ENCODE peak calls at places on chromosomes 2 and 18, in four cellular contexts. N is mesendoderm, Q is H9, K is H1. S is an unnamed sample.

GRCh38 chr18:60534539-60534938 is 162.0 kb upstream of the MC4R start:
- DNase-seq in N (no peak), Q (no peak), K (no peak), S (peak; percentile 24)

GRCh38 chr2:135820003-135820618 is 16.9 kb downstream of the LCT start:
- DNase-seq in N (no peak), Q (no peak), K (no peak), S (peak; percentile 72)

GRCh38 chr18:68733693-68734092 is 18.8 kb upstream of the TMX3 start:
- DNase-seq in N (peak; percentile 13), Q (no peak), K (no peak), S (peak; percentile 26)

GRCh38 chr2:196925445-196925767 is 1.1 kb downstream of the PGAP1 start:
- DNase-seq in N (no peak), Q (no peak), K (no peak), S (no peak)

GRCh38 chr2:129849559-129850160 is 129.8 kb upstream of the RAB6C start:
- DNase-seq in N (peak; percentile 67), Q (no peak), K (no peak), S (peak; percentile 78)

GRCh38 chr2:61855178-61855523 is 1.3 kb upstream of the FAM161A start:
- DNase-seq in N (peak; percentile 68), Q (no peak), K (peak; percentile 1), S (no peak)

GRCh38 chr2:138602166-138602460 is 100.5 kb downstream of the SPOPL start:
- DNase-seq in N (no peak), Q (no peak), K (no peak), S (no peak)

GRCh38 chr2:15177103-15177502 is 384.0 kb downstream of the NBAS start:
- DNase-seq in N (no peak), Q (no peak), K (no peak), S (peak; percentile 63)

GRCh38 chr2:37638973-37639372 is 32.5 kb downstream of the CDC42EP3 start:
- DNase-seq in N (no peak), Q (no peak), K (no peak), S (no peak)

GRCh38 chr2:240624950-240625621 is at the start of gene GPR35:
- DNase-seq in N (no peak), Q (peak; percentile 24), K (no peak), S (peak; percentile 43)

GRCh38 chr2:53450885-53451284 is 316.7 kb upstream of the CHAC2 start:
- DNase-seq in N (no peak), Q (no peak), K (no peak), S (no peak)

GRCh38 chr2:189152476-189152875 is 27.1 kb downstream of the COL5A2 start:
- DNase-seq in N (no peak), Q (no peak), K (no peak), S (no peak)

GRCh38 chr2:146385031-146385430 is 1459.8 kb upstream of the ACVR2A start:
- DNase-seq in N (no peak), Q (no peak), K (no peak), S (no peak)

GRCh38 chr18:23479829-23480505 is 23.3 kb upstream of the RMC1 start:
- DNase-seq in N (no peak), Q (no peak), K (no peak), S (no peak)

GRCh38 chr2:17636989-17637906 is 96.8 kb downstream of the VSNL1 start:
- DNase-seq in N (no peak), Q (no peak), K (no peak), S (no peak)

GRCh38 chr18:43830905-43831304 is 553.6 kb upstream of the SYT4 start:
- DNase-seq in N (peak; percentile 62), Q (no peak), K (no peak), S (no peak)

GRCh38 chr18:60060026-60060425 is 160.2 kb downstream of the PMAIP1 start:
- DNase-seq in N (no peak), Q (no peak), K (no peak), S (no peak)

GRCh38 chr2:3433339-3433699 is 53.8 kb downstream of the TRAPPC12 start:
- DNase-seq in N (no peak), Q (no peak), K (no peak), S (no peak)

GRCh38 chr2:46339676-46340459 is 42.7 kb downstream of the EPAS1 start:
- DNase-seq in N (no peak), Q (no peak), K (no peak), S (peak; percentile 73)

GRCh38 chr2:54599326-54599710 is 124.1 kb upstream of the EML6 start:
- DNase-seq in N (no peak), Q (no peak), K (no peak), S (no peak)

GRCh38 chr2:200258881-200259576 is 47.5 kb upstream of the SPATS2L start:
- DNase-seq in N (no peak), Q (no peak), K (no peak), S (peak; percentile 49)

GRCh38 chr2:20221169-20221938 is 3.6 kb downstream of the SDC1 start:
- DNase-seq in N (peak; percentile 67), Q (no peak), K (no peak), S (peak; percentile 73)

GRCh38 chr18:56413862-56414261 is 224.5 kb downstream of the TXNL1 start:
- DNase-seq in N (no peak), Q (peak; percentile 71), K (peak; percentile 19), S (no peak)

GRCh38 chr2:240573071-240573515 is 4.8 kb downstream of the RNPEPL1 start:
- DNase-seq in N (no peak), Q (no peak), K (no peak), S (no peak)

GRCh38 chr2:20400306-20400705 is 46.6 kb upstream of the RHOB start:
- DNase-seq in N (no peak), Q (no peak), K (no peak), S (no peak)

GRCh38 chr18:76450912-76451421 is 44.1 kb downstream of the ZNF516 start:
- DNase-seq in N (peak; percentile 65), Q (peak; percentile 51), K (no peak), S (peak; percentile 72)

GRCh38 chr2:38446418-38446817 is 69.3 kb upstream of the ATL2 start:
- DNase-seq in N (peak; percentile 35), Q (no peak), K (no peak), S (no peak)

GRCh38 chr2:24613154-24613814 is 122.2 kb downstream of the NCOA1 start:
- DNase-seq in N (peak; percentile 91), Q (peak; percentile 73), K (peak; percentile 10), S (peak; percentile 76)

GRCh38 chr2:70580352-70580751 is 26.7 kb upstream of the TGFA start:
- DNase-seq in N (no peak), Q (no peak), K (no peak), S (no peak)

GRCh38 chr2:105176429-105176828 is 65.1 kb upstream of the GPR45 start:
- DNase-seq in N (no peak), Q (no peak), K (no peak), S (no peak)

GRCh38 chr2:231512222-231512621 is 18.0 kb downstream of the NMUR1 start:
- DNase-seq in N (no peak), Q (no peak), K (no peak), S (no peak)

GRCh38 chr2:42924436-42924897 is 132.1 kb upstream of the HAAO start:
- DNase-seq in N (no peak), Q (no peak), K (no peak), S (no peak)
- H3K56ac ChIP-seq in N (peak overlapping the region; percentile 89), Q (no peak overlapping the region), K (no peak overlapping the region), S (peak overlapping the region; percentile 94)

GRCh38 chr2:7825591-7826312 is 856.1 kb upstream of the ID2 start:
- DNase-seq in N (no peak), Q (no peak), K (no peak), S (peak; percentile 68)

GRCh38 chr2:7829241-7829640 is 852.6 kb upstream of the ID2 start:
- DNase-seq in N (no peak), Q (no peak), K (no peak), S (peak; percentile 8)

DNA sequence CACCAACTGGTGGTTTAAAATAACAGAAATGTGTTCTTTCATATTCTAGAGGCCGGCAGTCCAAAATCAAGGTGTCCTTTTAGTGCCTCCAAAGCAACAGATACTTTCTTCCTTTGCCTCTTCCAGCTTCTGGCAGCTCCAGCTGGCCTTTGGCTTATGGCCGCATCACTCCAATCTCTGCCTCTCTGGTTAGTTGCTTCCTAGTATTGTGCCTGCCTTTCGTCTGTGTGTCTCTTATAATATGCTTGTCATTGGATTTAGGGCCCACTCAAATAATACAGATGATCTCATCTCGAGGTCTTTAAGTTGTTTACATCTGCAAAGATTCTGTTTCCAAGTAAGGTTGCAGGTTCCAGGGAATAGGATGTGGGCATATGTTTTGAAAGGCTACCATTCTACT is 855.2 kb upstream of the ID2 start:
- DNase-seq in N (no peak), Q (no peak), K (no peak), S (no peak)
- H3K56ac ChIP-seq in N (no peak overlapping the region), Q (no peak overlapping the region), K (no peak overlapping the region), S (no peak overlapping the region)

DNA sequence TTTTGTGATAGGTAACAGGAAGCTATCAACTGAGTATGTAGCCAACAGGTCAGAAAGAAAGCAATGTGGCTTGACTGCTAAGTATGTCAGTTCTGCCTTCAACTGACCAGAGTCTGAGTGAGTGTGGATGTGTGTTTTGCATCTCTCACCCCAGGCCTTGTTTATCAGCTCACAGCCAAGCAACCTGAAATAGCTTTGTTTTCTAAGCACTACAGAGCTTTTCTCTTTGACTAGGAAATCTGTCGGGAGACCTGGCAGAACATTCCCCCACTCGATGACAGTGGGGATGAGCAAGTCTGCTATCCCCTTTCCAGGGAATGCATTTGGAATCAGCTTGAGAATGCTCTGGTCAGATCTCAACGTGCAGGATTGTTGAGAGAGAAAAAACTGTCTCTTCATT is 233.9 kb upstream of the PIK3C3 start:
- DNase-seq in N (peak; percentile 81), Q (no peak), K (no peak), S (no peak)
- H3K56ac ChIP-seq in N (no peak overlapping the region), Q (no peak overlapping the region), K (no peak overlapping the region), S (no peak overlapping the region)

GRCh38 chr2:173282795-173283545 is 71.7 kb upstream of the CDCA7 start:
- DNase-seq in N (no peak), Q (no peak), K (no peak), S (no peak)
- H3K56ac ChIP-seq in N (no peak overlapping the region), Q (no peak overlapping the region), K (no peak overlapping the region), S (no peak overlapping the region)

GRCh38 chr2:232543491-232543890 is 4.0 kb downstream of the CHRNG start:
- DNase-seq in N (no peak), Q (no peak), K (no peak), S (no peak)
- H3K56ac ChIP-seq in N (no peak overlapping the region), Q (no peak overlapping the region), K (no peak overlapping the region), S (no peak overlapping the region)

DNA sequence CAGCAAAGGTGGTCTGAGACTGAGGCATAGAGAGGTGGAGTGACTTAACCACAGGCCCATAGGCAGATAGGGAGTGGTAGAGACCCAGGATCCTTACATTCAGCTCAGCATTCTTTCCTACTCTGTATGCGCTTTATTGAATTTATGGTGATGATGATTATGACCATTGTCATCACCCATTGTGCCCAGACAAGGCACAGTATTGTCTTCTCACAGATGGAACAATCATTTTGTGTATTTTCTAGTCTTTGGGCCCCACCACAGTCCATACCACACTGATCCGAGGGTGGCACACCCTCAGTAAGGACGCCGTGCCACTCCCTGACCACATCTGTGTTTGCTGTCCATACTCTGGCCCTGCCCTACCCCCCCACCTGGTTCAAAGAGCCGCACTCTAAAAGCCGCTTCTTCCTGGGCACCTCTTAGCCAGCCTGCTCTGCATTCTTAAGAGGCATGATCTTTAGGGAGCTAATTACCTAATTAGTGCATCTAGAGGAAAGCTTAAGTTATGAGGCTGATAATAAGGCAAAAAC is 179.6 kb upstream of the SMAD2 start:
- DNase-seq in N (no peak), Q (no peak), K (no peak), S (no peak)
- H3K56ac ChIP-seq in N (no peak overlapping the region), Q (no peak overlapping the region), K (no peak overlapping the region), S (no peak overlapping the region)

GRCh38 chr2:211789984-211790383 is 748.6 kb downstream of the ERBB4 start:
- DNase-seq in N (no peak), Q (no peak), K (no peak), S (no peak)
- H3K56ac ChIP-seq in N (no peak overlapping the region), Q (no peak overlapping the region), K (no peak overlapping the region), S (no peak overlapping the region)

S was measured in IMR-90.